ENCODE peak calls at places on chromosomes 5 and 9, in six cellular contexts. X, Z, B, S, J and T are unnamed samples.

GRCh38 chr5:153883829-153884228 is 154.9 kb downstream of the FAM114A2 start:
- DNase-seq in X (no peak), Z (no peak), B (peak), S (no peak), J (no peak), T (no peak)

GRCh38 chr9:113738898-113739604 is 137.1 kb upstream of the ZNF618 start:
- DNase-seq in X (no peak), Z (no peak), B (no peak), S (no peak), J (no peak), T (no peak)

GRCh38 chr9:124219290-124219605 is 38.5 kb upstream of the NEK6 start:
- DNase-seq in X (no peak), Z (no peak), B (no peak), S (no peak), J (no peak), T (no peak)

GRCh38 chr9:135275163-135275925 is 187.9 kb downstream of the OLFM1 start:
- DNase-seq in X (no peak), Z (no peak), B (no peak), S (no peak), J (no peak), T (peak)

GRCh38 chr9:81268048-81268447 is 421.3 kb downstream of the TLE1 start:
- DNase-seq in X (no peak), Z (no peak), B (peak), S (no peak), J (no peak), T (no peak)

GRCh38 chr9:80885894-80886293 is 803.5 kb downstream of the TLE1 start:
- DNase-seq in X (no peak), Z (no peak), B (peak), S (no peak), J (no peak), T (peak)

GRCh38 chr5:119022017-119022745 is 33.8 kb upstream of the DTWD2 start:
- DNase-seq in X (no peak), Z (no peak), B (peak), S (peak), J (peak), T (no peak)

GRCh38 chr9:126704157-126704941 is 90.6 kb downstream of the LMX1B start:
- DNase-seq in X (no peak), Z (no peak), B (peak), S (no peak), J (peak), T (peak)

GRCh38 chr5:55934720-55935119 is 60.0 kb downstream of the IL6ST start:
- DNase-seq in X (no peak), Z (no peak), B (no peak), S (no peak), J (no peak), T (no peak)

GRCh38 chr9:83299094-83299493 is 236.2 kb upstream of the RASEF start:
- DNase-seq in X (no peak), Z (no peak), B (no peak), S (no peak), J (peak), T (no peak)

GRCh38 chr5:68529581-68529980 is 314.0 kb downstream of the PIK3R1 start:
- DNase-seq in X (no peak), Z (no peak), B (peak), S (no peak), J (peak), T (no peak)

GRCh38 chr9:133238851-133239532 is 29.9 kb upstream of the OBP2B start:
- DNase-seq in X (peak), Z (peak), B (peak), S (no peak), J (peak), T (no peak)

GRCh38 chr5:370311-370958 is 48.9 kb downstream of the AHRR start:
- DNase-seq in X (no peak), Z (no peak), B (no peak), S (no peak), J (no peak), T (no peak)

GRCh38 chr5:1729641-1730486 is 69.8 kb downstream of the MRPL36 start:
- DNase-seq in X (no peak), Z (no peak), B (no peak), S (no peak), J (no peak), T (no peak)

GRCh38 chr9:79572032-79572890 is 496 bp downstream of the TLE4 start:
- DNase-seq in X (peak), Z (peak), B (peak), S (peak), J (no peak), T (no peak)

GRCh38 chr5:137933491-137933911 is 44.2 kb downstream of the PKD2L2 start:
- DNase-seq in X (no peak), Z (no peak), B (no peak), S (no peak), J (peak), T (no peak)

GRCh38 chr5:926416-927171 is 33.9 kb downstream of the TRIP13 start:
- DNase-seq in X (no peak), Z (no peak), B (peak), S (no peak), J (no peak), T (no peak)

GRCh38 chr5:76947064-76947463 is 5.8 kb upstream of the CRHBP start:
- DNase-seq in X (no peak), Z (no peak), B (no peak), S (no peak), J (no peak), T (no peak)

GRCh38 chr9:74556685-74557084 is 59.5 kb downstream of the RORB start:
- DNase-seq in X (no peak), Z (no peak), B (no peak), S (no peak), J (peak), T (no peak)

GRCh38 chr9:127907867-127908659 is 8.7 kb upstream of the ST6GALNAC6 start:
- DNase-seq in X (no peak), Z (no peak), B (no peak), S (no peak), J (no peak), T (no peak)

GRCh38 chr5:168875839-168876238 is 296.7 kb upstream of the PANK3 start:
- DNase-seq in X (no peak), Z (no peak), B (no peak), S (no peak), J (no peak), T (no peak)

GRCh38 chr9:135587658-135588057 is 26.1 kb downstream of the PAEP start:
- DNase-seq in X (no peak), Z (no peak), B (no peak), S (no peak), J (no peak), T (no peak)

GRCh38 chr9:22469928-22470544 is 23.4 kb downstream of the DMRTA1 start:
- DNase-seq in X (no peak), Z (no peak), B (peak), S (peak), J (peak), T (no peak)

GRCh38 chr5:164013077-164013670 is 507.8 kb downstream of the MAT2B start:
- DNase-seq in X (no peak), Z (no peak), B (peak), S (peak), J (peak), T (no peak)

GRCh38 chr5:152406082-152406481 is 1.0 kb upstream of the NMUR2 start:
- DNase-seq in X (no peak), Z (no peak), B (no peak), S (no peak), J (no peak), T (no peak)

GRCh38 chr5:16617272-16617973 is 626 bp upstream of the RETREG1 start:
- DNase-seq in X (peak), Z (peak), B (no peak), S (no peak), J (no peak), T (peak)

GRCh38 chr9:88605500-88606172 is 70.7 kb downstream of the NXNL2 start:
- DNase-seq in X (no peak), Z (no peak), B (no peak), S (no peak), J (no peak), T (no peak)

GRCh38 chr9:70192707-70193106 is 66.1 kb upstream of the SMC5 start:
- DNase-seq in X (no peak), Z (no peak), B (no peak), S (no peak), J (no peak), T (no peak)

GRCh38 chr5:33936381-33937016 is at the start of gene RXFP3:
- DNase-seq in X (no peak), Z (no peak), B (peak), S (no peak), J (peak), T (no peak)

GRCh38 chr9:133199648-133200321 is 9.3 kb downstream of the OBP2B start:
- DNase-seq in X (no peak), Z (peak), B (no peak), S (no peak), J (no peak), T (no peak)

GRCh38 chr5:57094753-57095683 is 78.8 kb upstream of the GPBP1 start:
- DNase-seq in X (no peak), Z (no peak), B (peak), S (no peak), J (no peak), T (no peak)

GRCh38 chr5:149893403-149893931 is 51.1 kb downstream of the PDE6A start:
- DNase-seq in X (no peak), Z (no peak), B (no peak), S (no peak), J (peak), T (no peak)

GRCh38 chr5:1724822-1725602 is 74.6 kb downstream of the MRPL36 start:
- DNase-seq in X (no peak), Z (no peak), B (no peak), S (no peak), J (no peak), T (no peak)

GRCh38 chr5:158026248-158027031 is 167.5 kb upstream of the CLINT1 start:
- DNase-seq in X (no peak), Z (no peak), B (no peak), S (no peak), J (peak), T (no peak)

GRCh38 chr9:744790-745456 is 96.6 kb upstream of the DMRT1 start:
- DNase-seq in X (no peak), Z (no peak), B (no peak), S (no peak), J (no peak), T (no peak)